ENCODE peak calls at places on chromosomes 7 and 10, in seven cellular contexts. L is HepG2, J is adrenal gland, X is thyroid gland, G is breast epithelium, P is A549, O is IMR-90. W is an unnamed sample.

GRCh38 chr7:5690931-5691461 is 90.5 kb downstream of the RNF216 start:
- DNase-seq in G (no peak), P (no peak), L (no peak), J (peak), O (no peak), X (peak), W (no peak)

GRCh38 chr10:54137396-54137795 is 663.6 kb downstream of the PCDH15 start:
- DNase-seq in P (no peak), L (no peak), X (no peak), G (no peak), J (no peak), O (no peak), W (no peak)

GRCh38 chr7:76340617-76341131 is 18.1 kb downstream of the YWHAG start:
- DNase-seq in L (no peak), G (no peak), P (no peak), J (no peak), X (peak), O (peak), W (no peak)

GRCh38 chr10:43816351-43817321 is 168.0 kb upstream of the ZNF32 start:
- DNase-seq in O (peak), L (no peak), P (no peak), G (no peak), X (no peak), J (no peak), W (peak)

GRCh38 chr7:90613088-90613498 is 17.0 kb downstream of the CDK14 start:
- DNase-seq in O (peak), P (no peak), G (no peak), L (no peak), X (no peak), J (no peak), W (peak)

GRCh38 chr10:90865400-90865799 is 6.4 kb upstream of the RPP30 start:
- DNase-seq in G (no peak), O (peak), J (no peak), P (peak), L (no peak), X (no peak), W (peak)

GRCh38 chr10:69871074-69871473 is 69.4 kb downstream of the COL13A1 start:
- DNase-seq in X (no peak), L (no peak), P (no peak), J (no peak), O (no peak), G (no peak), W (no peak)

GRCh38 chr7:151248191-151249033 is at the start of gene SMARCD3:
- DNase-seq in P (peak), G (no peak), J (peak), O (peak), X (peak), L (peak), W (peak)

GRCh38 chr7:28280516-28280915 is 99.9 kb upstream of the JAZF1 start:
- DNase-seq in G (no peak), X (no peak), L (no peak), P (no peak), O (no peak), J (no peak), W (no peak)

GRCh38 chr10:110498087-110498981 is 627 bp downstream of the DUSP5 start:
- DNase-seq in G (peak), O (peak), L (no peak), J (peak), P (no peak), X (peak), W (peak)

GRCh38 chr7:131294553-131294952 is 33.1 kb upstream of the MKLN1 start:
- DNase-seq in O (no peak), P (no peak), X (no peak), G (no peak), L (peak), J (no peak), W (no peak)

GRCh38 chr7:102273749-102274712 is 12.6 kb upstream of the SH2B2 start:
- DNase-seq in X (no peak), P (peak), O (peak), J (no peak), G (no peak), L (peak), W (no peak)

GRCh38 chr10:24989867-24990266 is 26.1 kb downstream of the ENKUR start:
- DNase-seq in L (no peak), O (peak), P (no peak), X (no peak), G (no peak), J (no peak), W (no peak)
- TF ChIP-seq POLR2A in L (no peak), O (no peak), P (no peak), X (no peak), G (no peak), J (no peak), W (no peak)

DNA sequence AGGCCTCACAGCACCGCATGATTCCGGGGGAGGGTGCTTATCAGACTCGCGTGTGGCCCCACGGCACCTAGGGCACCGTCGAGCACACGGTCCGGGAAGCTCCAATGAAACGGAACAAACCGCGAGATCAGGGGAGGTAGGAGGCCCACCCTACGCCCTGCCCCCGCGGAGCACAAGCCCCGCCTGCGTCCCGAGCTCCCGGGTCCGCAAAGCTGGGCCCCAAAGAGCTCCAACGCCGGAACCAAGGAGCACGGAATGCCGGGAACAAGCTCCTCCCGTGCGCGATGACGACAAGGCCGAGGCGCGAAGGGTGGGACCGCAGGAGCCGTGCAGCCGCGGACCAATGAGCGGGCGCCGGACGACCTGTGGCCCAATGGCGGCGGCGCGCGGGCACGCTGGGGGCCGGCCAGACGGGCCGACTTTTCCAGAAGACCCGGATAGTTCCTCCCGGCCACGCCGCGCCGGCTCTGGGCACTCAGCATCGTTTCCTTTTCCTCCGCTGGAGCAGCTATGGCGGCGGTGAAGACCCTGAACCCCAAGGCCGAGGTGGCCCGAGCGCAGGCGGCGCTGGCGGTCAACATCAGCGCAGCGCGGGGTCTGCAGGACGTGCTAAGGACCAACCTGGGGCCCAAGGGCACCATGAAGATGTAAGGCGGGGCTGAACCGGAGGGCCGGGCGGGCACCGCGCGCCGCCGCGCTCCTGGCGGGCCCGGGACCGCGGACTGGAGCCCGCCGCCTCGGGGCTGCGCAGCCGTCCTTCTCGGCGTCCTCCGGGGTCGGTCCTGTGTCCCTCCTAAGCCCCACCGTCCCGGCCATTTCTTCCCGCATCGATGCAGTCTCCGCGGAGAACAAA is at the start of the genes CCT6A and PSPH:
- DNase-seq in P (peak), X (peak), J (peak), L (peak), O (peak), G (peak), W (peak)
- TF ChIP-seq POLR2A in P (peak), X (peak), J (peak), L (peak), O (peak), G (peak), W (peak)

GRCh38 chr10:97445722-97446639 is at the start of the genes EXOSC1 and ZDHHC16:
- DNase-seq in X (peak), L (peak), O (peak), J (peak), P (peak), G (peak), W (peak)
- TF ChIP-seq POLR2A in X (peak), L (peak), O (peak), J (peak), P (peak), G (no peak), W (peak)

DNA sequence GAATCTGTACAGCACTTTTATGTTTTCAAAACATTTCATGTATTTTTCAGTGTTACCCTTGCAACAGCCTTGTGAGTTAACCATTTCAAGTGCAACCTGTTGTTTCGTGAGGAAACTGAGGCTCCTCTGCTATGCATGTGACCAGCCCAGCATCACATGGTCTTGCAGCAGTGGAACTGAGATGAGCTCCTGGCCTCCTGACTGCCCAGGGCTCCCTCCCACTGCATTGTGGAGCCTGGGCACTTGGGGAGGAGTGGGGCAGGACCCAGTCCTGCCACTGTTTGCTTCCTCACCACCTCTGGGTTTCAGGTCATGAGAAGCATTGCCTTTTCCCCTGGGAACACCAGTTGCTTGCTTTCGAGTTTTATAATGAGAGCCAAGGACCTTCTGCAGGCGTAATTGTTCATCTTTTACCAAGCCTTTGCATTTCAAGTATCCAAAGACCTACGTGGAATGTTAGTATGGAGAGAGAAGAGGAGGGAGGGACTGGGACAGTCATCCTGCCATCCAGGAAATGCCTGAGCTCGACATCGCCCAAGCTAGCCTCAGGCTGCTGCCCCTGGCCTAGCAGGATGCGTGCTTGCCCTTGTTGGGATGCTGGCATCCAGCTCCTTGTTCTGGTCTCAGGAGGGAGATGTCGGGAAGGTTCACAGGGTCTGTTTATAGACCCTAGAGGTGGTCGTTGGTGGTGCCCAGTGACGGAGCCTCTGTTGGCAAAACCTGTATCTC is 32.3 kb upstream of the BHLHA15 start:
- DNase-seq in G (peak), X (no peak), L (no peak), P (no peak), J (no peak), O (no peak), W (no peak)
- TF ChIP-seq POLR2A in G (no peak), X (no peak), L (no peak), P (no peak), J (no peak), O (no peak), W (no peak)

GRCh38 chr7:1542841-1543747 is 12.6 kb downstream of the MAFK start:
- DNase-seq in J (no peak), X (peak), L (no peak), O (no peak), P (no peak), G (no peak), W (no peak)

GRCh38 chr7:1539346-1540321 is 9.1 kb downstream of the MAFK start:
- DNase-seq in X (no peak), L (no peak), O (peak), J (peak), G (no peak), P (no peak), W (no peak)

GRCh38 chr7:1542329-1542728 is 11.8 kb downstream of the MAFK start:
- DNase-seq in O (no peak), L (no peak), J (no peak), X (no peak), G (no peak), P (no peak), W (no peak)

GRCh38 chr7:1540391-1541271 is 10.1 kb downstream of the MAFK start:
- DNase-seq in L (no peak), X (no peak), O (no peak), P (no peak), G (no peak), J (peak), W (no peak)

DNA sequence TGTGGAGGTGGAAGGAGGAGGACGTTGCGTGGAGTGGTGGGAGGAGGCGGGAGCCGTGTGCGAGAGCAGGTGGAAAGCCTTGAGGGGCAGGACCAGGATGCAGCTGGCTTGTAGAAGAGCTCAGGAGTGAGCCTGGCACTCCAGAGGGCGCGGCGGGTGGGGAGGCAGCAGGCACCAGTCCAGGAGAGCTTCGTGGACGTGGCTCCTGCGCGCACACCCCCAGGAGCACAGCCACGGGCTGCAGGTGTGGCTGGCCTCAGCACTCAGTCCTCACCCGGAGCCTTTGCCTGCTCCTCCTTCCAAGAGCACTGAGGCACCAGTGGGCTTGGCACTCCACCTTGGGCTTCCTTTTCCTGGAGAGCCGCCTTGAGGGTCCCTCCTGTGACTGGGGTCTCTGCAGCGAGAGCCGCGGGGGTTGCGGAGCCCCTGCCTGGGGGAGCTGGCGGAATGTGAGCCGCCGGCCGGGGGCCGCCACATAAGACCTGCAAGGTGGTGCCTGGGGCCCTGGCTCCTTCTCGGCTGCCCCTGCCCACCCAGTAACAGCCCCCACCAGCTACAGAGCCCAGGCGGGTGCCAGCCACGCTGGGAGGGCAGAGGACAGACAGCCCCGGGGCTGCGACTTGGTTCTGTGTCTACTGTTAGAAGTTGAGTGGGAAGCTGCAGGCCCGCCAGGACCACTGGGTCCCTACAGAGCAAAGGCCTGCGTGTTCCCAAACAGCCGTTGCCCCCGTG is 11.1 kb downstream of the MAFK start:
- DNase-seq in L (no peak), P (no peak), O (no peak), X (no peak), J (peak), G (no peak), W (no peak)
- TF ChIP-seq POLR2A in L (peak), P (no peak), O (no peak), X (no peak), J (no peak), G (no peak), W (no peak)

DNA sequence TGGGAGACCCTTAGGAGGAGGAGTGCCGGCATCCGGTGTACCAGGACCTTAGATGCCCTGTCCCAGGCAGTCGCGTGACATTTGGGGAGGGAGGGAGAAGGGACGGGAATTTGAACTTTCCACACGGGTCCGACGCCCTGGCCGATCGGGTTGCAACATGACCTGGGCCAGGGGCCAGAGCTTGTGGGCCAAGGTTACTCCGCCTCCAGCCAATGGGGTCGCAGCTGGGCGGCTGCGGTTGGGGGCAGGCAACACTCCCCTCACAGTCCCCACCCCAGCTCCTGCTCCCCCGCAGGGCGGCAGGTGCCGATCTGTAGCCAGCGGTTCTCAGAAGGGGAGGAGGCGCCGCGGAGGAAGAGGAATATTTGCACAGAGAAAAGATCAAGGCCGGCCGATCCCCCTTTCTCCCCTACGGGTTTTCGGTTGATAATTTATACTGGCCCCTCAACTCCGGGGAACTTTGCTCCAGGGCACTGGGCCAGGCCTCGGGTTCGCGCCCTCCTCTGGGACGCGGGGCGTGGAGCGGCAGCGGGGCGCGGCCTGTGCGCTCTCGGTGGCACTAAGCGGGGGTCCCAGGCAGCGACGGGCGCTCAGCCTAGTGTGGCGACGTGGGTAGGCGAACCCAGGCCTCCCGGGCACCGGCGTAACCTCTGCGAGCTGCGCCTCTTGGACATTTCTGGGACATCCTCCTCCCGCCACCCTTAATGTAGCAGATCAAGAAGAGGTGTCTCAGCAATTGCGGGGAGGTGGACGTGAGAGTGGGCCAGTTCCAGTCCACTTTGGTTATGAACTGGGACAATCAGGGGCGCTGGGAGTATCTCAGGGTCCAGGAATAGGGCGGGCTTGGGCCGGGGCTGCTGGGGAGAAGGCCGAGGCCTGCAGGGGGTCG is 1.2 kb downstream of the MLXIPL start:
- DNase-seq in O (no peak), L (peak), X (peak), J (peak), P (no peak), G (no peak), W (peak)
- TF ChIP-seq POLR2A in O (no peak), L (peak), X (no peak), J (no peak), P (no peak), G (no peak), W (no peak)